ENCODE peak calls at places on chromosome 11, in four cellular contexts. One of them, this sample, is unnamed.

GRCh38 chr11:84947970-84948600 is 679.1 kb downstream of the DLG2 start:
- DNase-seq in OCI-LY7: no peak
- DNase-seq in HCT116: no peak
- DNase-seq in GM23248: peak; percentile 69
- DNase-seq in this sample: no peak

GRCh38 chr11:17890333-17890732 is 122.5 kb downstream of the SERGEF start:
- DNase-seq in OCI-LY7: no peak
- DNase-seq in HCT116: no peak
- DNase-seq in GM23248: peak; percentile 20
- DNase-seq in this sample: no peak

GRCh38 chr11:89613916-89614315 is 96.2 kb upstream of the TRIM77 start:
- DNase-seq in OCI-LY7: no peak
- DNase-seq in HCT116: no peak
- DNase-seq in GM23248: peak; percentile 18
- DNase-seq in this sample: no peak

GRCh38 chr11:122342089-122342749 is 226.2 kb upstream of the BLID start:
- DNase-seq in OCI-LY7: no peak
- DNase-seq in HCT116: peak; percentile 27
- DNase-seq in GM23248: peak; percentile 49
- DNase-seq in this sample: no peak

GRCh38 chr11:100072131-100072530 is 615.0 kb upstream of the ARHGAP42 start:
- DNase-seq in OCI-LY7: no peak
- DNase-seq in HCT116: no peak
- DNase-seq in GM23248: no peak
- DNase-seq in this sample: peak; percentile 2

GRCh38 chr11:126355324-126355925 is at the start of gene ST3GAL4:
- DNase-seq in OCI-LY7: peak; percentile 83
- DNase-seq in HCT116: no peak
- DNase-seq in GM23248: peak; percentile 79
- DNase-seq in this sample: peak; percentile 96

GRCh38 chr11:102226702-102227101 is 90.6 kb upstream of the BIRC3 start:
- DNase-seq in OCI-LY7: no peak
- DNase-seq in HCT116: no peak
- DNase-seq in GM23248: peak; percentile 47
- DNase-seq in this sample: no peak

GRCh38 chr11:2702771-2703486 is 3.1 kb upstream of the KCNQ1OT1 start:
- DNase-seq in OCI-LY7: no peak
- DNase-seq in HCT116: no peak
- DNase-seq in GM23248: no peak
- DNase-seq in this sample: no peak

GRCh38 chr11:47394322-47395224 is 13.8 kb upstream of the SLC39A13 start:
- DNase-seq in OCI-LY7: peak; percentile 88
- DNase-seq in HCT116: no peak
- DNase-seq in GM23248: no peak
- DNase-seq in this sample: peak; percentile 2

GRCh38 chr11:115244758-115245157 is 259.5 kb downstream of the CADM1 start:
- DNase-seq in OCI-LY7: no peak
- DNase-seq in HCT116: no peak
- DNase-seq in GM23248: no peak
- DNase-seq in this sample: no peak

GRCh38 chr11:7549681-7550080 is 35.9 kb downstream of the PPFIBP2 start:
- DNase-seq in OCI-LY7: no peak
- DNase-seq in HCT116: no peak
- DNase-seq in GM23248: no peak
- DNase-seq in this sample: no peak

GRCh38 chr11:8233691-8234424 is 29.8 kb downstream of the LMO1 start:
- DNase-seq in OCI-LY7: no peak
- DNase-seq in HCT116: no peak
- DNase-seq in GM23248: peak; percentile 74
- DNase-seq in this sample: no peak

GRCh38 chr11:66846671-66847091 is 3.4 kb downstream of the RCE1 start:
- DNase-seq in OCI-LY7: no peak
- DNase-seq in HCT116: no peak
- DNase-seq in GM23248: peak; percentile 35
- DNase-seq in this sample: no peak

GRCh38 chr11:2387266-2387982 is 10.3 kb downstream of the CD81 start:
- DNase-seq in OCI-LY7: peak; percentile 71
- DNase-seq in HCT116: no peak
- DNase-seq in GM23248: peak; percentile 60
- DNase-seq in this sample: peak; percentile 32

GRCh38 chr11:71372693-71373657 is 75.2 kb downstream of the DHCR7 start:
- DNase-seq in OCI-LY7: peak; percentile 77
- DNase-seq in HCT116: peak; percentile 2
- DNase-seq in GM23248: peak; percentile 54
- DNase-seq in this sample: peak; percentile 42

GRCh38 chr11:44108260-44108659 is 12.8 kb downstream of the EXT2 start:
- DNase-seq in OCI-LY7: no peak
- DNase-seq in HCT116: no peak
- DNase-seq in GM23248: no peak
- DNase-seq in this sample: no peak

GRCh38 chr11:854601-855342 is 12.1 kb downstream of the TSPAN4 start:
- DNase-seq in OCI-LY7: no peak
- DNase-seq in HCT116: no peak
- DNase-seq in GM23248: no peak
- DNase-seq in this sample: peak; percentile 80

GRCh38 chr11:5460983-5461621 is 12.0 kb downstream of the OR51I2 start:
- DNase-seq in OCI-LY7: no peak
- DNase-seq in HCT116: no peak
- DNase-seq in GM23248: no peak
- DNase-seq in this sample: no peak

GRCh38 chr11:118961189-118961588 is 5.1 kb downstream of the UPK2 start:
- DNase-seq in OCI-LY7: no peak
- DNase-seq in HCT116: no peak
- DNase-seq in GM23248: no peak
- DNase-seq in this sample: no peak

GRCh38 chr11:129528296-129528695 is 152.6 kb downstream of the BARX2 start:
- DNase-seq in OCI-LY7: no peak
- DNase-seq in HCT116: no peak
- DNase-seq in GM23248: no peak
- DNase-seq in this sample: no peak

DNA sequence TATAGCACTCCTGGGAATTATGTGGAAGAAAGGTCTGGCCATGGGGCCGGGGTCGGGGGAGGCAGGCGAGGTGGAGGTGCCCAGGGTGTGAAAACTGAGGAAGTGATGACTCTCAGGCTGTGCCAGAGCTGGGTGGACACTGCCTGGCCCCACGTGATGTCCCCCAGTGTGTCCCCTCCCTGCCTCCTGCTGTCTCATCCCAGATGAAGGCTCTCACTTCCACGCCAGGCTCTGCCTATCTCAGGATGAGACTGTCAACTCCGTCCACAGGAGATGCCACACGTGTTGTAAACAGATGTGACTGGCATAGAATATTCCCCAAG is 51.4 kb downstream of the RPS6KA4 start:
- DNase-seq in OCI-LY7: no peak
- DNase-seq in HCT116: no peak
- DNase-seq in GM23248: no peak
- DNase-seq in this sample: no peak
- TF ChIP-seq EZH2phosphoT487 in OCI-LY7: no peak
- TF ChIP-seq EZH2phosphoT487 in HCT116: no peak
- TF ChIP-seq EZH2phosphoT487 in GM23248: no peak
- TF ChIP-seq EZH2phosphoT487 in this sample: no peak

GRCh38 chr11:10719616-10720015 is 26.1 kb upstream of the IRAG1 start:
- DNase-seq in OCI-LY7: no peak
- DNase-seq in HCT116: no peak
- DNase-seq in GM23248: no peak
- DNase-seq in this sample: no peak
- H3K4me1 ChIP-seq in OCI-LY7: no peaks in the 10 kb centered on the region
- H3K4me1 ChIP-seq in HCT116: peaks cover 32% of the 10 kb centered on the region
- H3K4me1 ChIP-seq in GM23248: peaks cover 15% of the 10 kb centered on the region
- H3K4me1 ChIP-seq in this sample: no peaks in the 10 kb centered on the region

GRCh38 chr11:32462296-32462695 is 27.0 kb upstream of the WT1 start:
- DNase-seq in OCI-LY7: no peak
- DNase-seq in HCT116: no peak
- DNase-seq in GM23248: no peak
- DNase-seq in this sample: no peak
- H2AFZ ChIP-seq in OCI-LY7: no peak overlapping the region
- H2AFZ ChIP-seq in HCT116: no peak overlapping the region
- H2AFZ ChIP-seq in GM23248: no peak overlapping the region
- H2AFZ ChIP-seq in this sample: no peak overlapping the region

DNA sequence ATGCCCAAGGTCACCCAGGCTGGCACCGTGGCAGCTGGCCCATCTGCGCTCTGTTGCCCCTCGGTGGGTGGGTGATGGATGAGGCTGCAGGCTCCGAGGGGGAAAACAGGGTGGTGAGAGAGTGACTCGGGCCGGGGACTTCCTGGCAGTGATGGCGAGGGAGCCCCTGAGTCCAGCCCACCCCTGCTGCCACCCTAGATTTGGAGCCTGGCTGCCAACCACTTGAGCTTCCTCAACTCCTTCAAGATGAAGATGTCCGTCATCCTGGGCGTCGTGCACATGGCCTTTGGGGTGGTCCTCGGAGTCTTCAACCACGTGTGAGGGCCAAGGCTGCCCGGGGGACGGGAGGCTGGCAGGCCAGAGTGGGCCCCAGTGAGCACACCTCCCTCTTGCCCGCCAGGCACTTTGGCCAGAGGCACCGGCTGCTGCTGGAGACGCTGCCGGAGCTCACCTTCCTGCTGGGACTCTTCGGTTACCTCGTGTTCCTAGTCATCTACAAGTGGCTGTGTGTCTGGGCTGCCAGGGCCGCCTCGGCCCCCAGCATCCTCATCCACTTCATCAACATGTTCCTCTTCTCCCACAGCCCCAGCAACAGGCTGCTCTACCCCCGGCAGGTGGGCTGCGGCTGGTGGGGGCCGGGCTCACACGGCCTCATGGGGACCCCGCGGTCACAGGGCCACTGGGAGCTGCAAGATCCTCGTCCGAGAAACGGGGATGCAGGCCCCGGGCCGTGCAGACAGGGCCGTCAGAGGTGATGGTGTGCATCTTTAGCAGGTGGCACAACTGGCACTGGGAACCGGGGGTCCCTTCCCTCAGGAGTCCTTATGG is 10.1 kb downstream of the TCIRG1 start:
- DNase-seq in OCI-LY7: no peak
- DNase-seq in HCT116: no peak
- DNase-seq in GM23248: no peak
- DNase-seq in this sample: no peak
- TF ChIP-seq EZH2phosphoT487 in OCI-LY7: no peak
- TF ChIP-seq EZH2phosphoT487 in HCT116: no peak
- TF ChIP-seq EZH2phosphoT487 in GM23248: no peak
- TF ChIP-seq EZH2phosphoT487 in this sample: no peak

GRCh38 chr11:35041070-35041554 is 97.9 kb upstream of the CD44 start:
- DNase-seq in OCI-LY7: no peak
- DNase-seq in HCT116: no peak
- DNase-seq in GM23248: no peak
- DNase-seq in this sample: no peak
- H3K4me1 ChIP-seq in OCI-LY7: peaks cover under 1% of the 10 kb centered on the region
- H3K4me1 ChIP-seq in HCT116: peaks cover 33% of the 10 kb centered on the region
- H3K4me1 ChIP-seq in GM23248: peaks cover 35% of the 10 kb centered on the region
- H3K4me1 ChIP-seq in this sample: no peaks in the 10 kb centered on the region

GRCh38 chr11:22703040-22703439 is 36.6 kb downstream of the GAS2 start:
- DNase-seq in OCI-LY7: no peak
- DNase-seq in HCT116: peak; percentile 28
- DNase-seq in GM23248: peak; percentile 34
- DNase-seq in this sample: peak; percentile 3
- H2AFZ ChIP-seq in OCI-LY7: no peak overlapping the region
- H2AFZ ChIP-seq in HCT116: no peak overlapping the region
- H2AFZ ChIP-seq in GM23248: no peak overlapping the region
- H2AFZ ChIP-seq in this sample: no peak overlapping the region